ENCODE peak calls at places on chromosomes 6 and 20, in five cellular contexts. X is EH; A is SJSA1; S is AG10803; C is stimulated activated CD4-positive, alpha-beta T cell treated with anti-CD3 and anti-CD28 coated beads, Interleukin-2, amount 100 ng/mL, for 48 hours. Q is an unnamed sample.

GRCh38 chr6:149028767-149029405 is 282.1 kb downstream of the UST start:
- DNase-seq in X (peak), A (peak), S (peak), C (peak), Q (peak)

GRCh38 chr6:111423055-111423633 is 59.9 kb downstream of the REV3L start:
- DNase-seq in X (peak), A (no peak), S (no peak), C (no peak), Q (no peak)

GRCh38 chr6:32613475-32613874 is 23.7 kb upstream of the HLA-DQA1 start:
- DNase-seq in X (no peak), A (no peak), S (no peak), C (no peak), Q (no peak)

GRCh38 chr20:24837721-24838456 is 111.2 kb upstream of the CST7 start:
- DNase-seq in X (peak), A (peak), S (peak), C (no peak), Q (peak)

GRCh38 chr20:54173653-54174451 is at the start of gene CYP24A1:
- DNase-seq in X (peak), A (no peak), S (no peak), C (no peak), Q (peak)

GRCh38 chr20:14481863-14482262 is 144.5 kb upstream of the FLRT3 start:
- DNase-seq in X (peak), A (no peak), S (peak), C (no peak), Q (peak)

GRCh38 chr6:72561629-72562028 is 60.2 kb upstream of the KCNQ5 start:
- DNase-seq in X (no peak), A (no peak), S (no peak), C (no peak), Q (no peak)

GRCh38 chr6:37530294-37530693 is 30.6 kb upstream of the CCDC167 start:
- DNase-seq in X (no peak), A (no peak), S (no peak), C (no peak), Q (no peak)

GRCh38 chr6:41408576-41408975 is 73.2 kb downstream of the NCR2 start:
- DNase-seq in X (no peak), A (no peak), S (no peak), C (no peak), Q (no peak)

GRCh38 chr6:55490871-55491270 is 88.1 kb downstream of the HMGCLL1 start:
- DNase-seq in X (no peak), A (no peak), S (no peak), C (no peak), Q (no peak)

GRCh38 chr6:11232968-11233626 is 629 bp upstream of the NEDD9 start:
- DNase-seq in X (no peak), A (no peak), S (no peak), C (no peak), Q (no peak)

GRCh38 chr6:78835817-78836216 is 31.5 kb upstream of the IRAK1BP1 start:
- DNase-seq in X (peak), A (no peak), S (peak), C (no peak), Q (peak)

GRCh38 chr20:41436679-41437078 is 70.1 kb upstream of the EMILIN3 start:
- DNase-seq in X (peak), A (no peak), S (peak), C (no peak), Q (no peak)

GRCh38 chr6:52089758-52090348 is 2.4 kb upstream of the PKHD1 start:
- DNase-seq in X (no peak), A (no peak), S (no peak), C (no peak), Q (no peak)

GRCh38 chr20:8722277-8722928 is 346.5 kb upstream of the PLCB4 start:
- DNase-seq in X (peak), A (peak), S (peak), C (peak), Q (peak)

GRCh38 chr6:91704531-91704930 is 1117.7 kb upstream of the MAP3K7 start:
- DNase-seq in X (no peak), A (no peak), S (peak), C (no peak), Q (no peak)

GRCh38 chr6:18601515-18602035 is 214.4 kb downstream of the RNF144B start:
- DNase-seq in X (no peak), A (no peak), S (no peak), C (no peak), Q (no peak)

GRCh38 chr20:59939879-59940128 is 301 bp downstream of the PPP1R3D start:
- DNase-seq in X (no peak), A (no peak), S (no peak), C (no peak), Q (no peak)

GRCh38 chr20:61257596-61257995 is 5.5 kb downstream of the CDH4 start:
- DNase-seq in X (no peak), A (no peak), S (no peak), C (no peak), Q (no peak)

GRCh38 chr6:66278115-66278514 is 571.1 kb upstream of the EYS start:
- DNase-seq in X (no peak), A (no peak), S (no peak), C (no peak), Q (no peak)

GRCh38 chr20:53735536-53736050 is 142.0 kb upstream of the ZNF217 start:
- DNase-seq in X (peak), A (peak), S (peak), C (no peak), Q (peak)

GRCh38 chr20:46770330-46771194 is 61.1 kb downstream of the SLC2A10 start:
- DNase-seq in X (no peak), A (no peak), S (no peak), C (no peak), Q (no peak)

GRCh38 chr20:62947532-62948300 is 4.8 kb upstream of the SLC17A9 start:
- DNase-seq in X (no peak), A (no peak), S (no peak), C (no peak), Q (no peak)

GRCh38 chr6:119385994-119386393 is 36.4 kb upstream of the MAN1A1 start:
- DNase-seq in X (no peak), A (no peak), S (no peak), C (no peak), Q (no peak)

GRCh38 chr20:6966721-6967120 is 199.2 kb downstream of the BMP2 start:
- DNase-seq in X (no peak), A (no peak), S (no peak), C (no peak), Q (no peak)